ENCODE peak calls at places on chromosomes 13 and 19, in eight cellular contexts. B is CD8-positive, alpha-beta memory T cell; R is neuronal stem cell; Q is fibroblast of mammary gland; W is fibroblast of villous mesenchyme; N is kidney epithelial cell; U is lower lobe of right lung; J is GM12865. G is an unnamed sample.

GRCh38 chr13:44899967-44900366 is 89.3 kb downstream of the NUFIP1 start:
- DNase-seq in B (no peak), R (no peak), Q (no peak), W (no peak), N (no peak), U (no peak), J (no peak), G (no peak)

GRCh38 chr13:72851678-72852014 is 69.7 kb downstream of the PIBF1 start:
- DNase-seq in B (no peak), R (no peak), Q (no peak), W (no peak), N (no peak), U (no peak), J (no peak), G (no peak)

GRCh38 chr13:37984357-37984756 is 114.8 kb upstream of the TRPC4 start:
- DNase-seq in B (no peak), R (no peak), Q (peak; percentile 0), W (no peak), N (no peak), U (no peak), J (no peak), G (no peak)

GRCh38 chr13:42602910-42603309 is 29.0 kb downstream of the TNFSF11 start:
- DNase-seq in B (no peak), R (no peak), Q (no peak), W (no peak), N (no peak), U (no peak), J (peak; percentile 68), G (no peak)

GRCh38 chr13:111322916-111323331 is 2.5 kb downstream of the TEX29 start:
- DNase-seq in B (no peak), R (no peak), Q (no peak), W (no peak), N (no peak), U (no peak), J (no peak), G (no peak)

GRCh38 chr13:44013666-44014291 is 134.1 kb downstream of the LACC1 start:
- DNase-seq in B (no peak), R (no peak), Q (peak; percentile 63), W (peak; percentile 72), N (peak; percentile 98), U (no peak), J (no peak), G (no peak)

GRCh38 chr13:99086869-99087129 is 108.9 kb upstream of the DOCK9 start:
- DNase-seq in B (peak; percentile 30), R (peak; percentile 31), Q (peak; percentile 15), W (no peak), N (no peak), U (peak; percentile 69), J (no peak), G (no peak)

GRCh38 chr19:4120531-4120930 is 3.4 kb downstream of the MAP2K2 start:
- DNase-seq in B (no peak), R (no peak), Q (peak; percentile 89), W (peak; percentile 57), N (no peak), U (no peak), J (no peak), G (no peak)

GRCh38 chr13:29496241-29496712 is 99.2 kb downstream of the SLC7A1 start:
- DNase-seq in B (no peak), R (no peak), Q (no peak), W (no peak), N (no peak), U (no peak), J (peak; percentile 31), G (peak; percentile 36)

GRCh38 chr13:69296130-69296529 is 811.5 kb upstream of the ATXN8OS start:
- DNase-seq in B (no peak), R (no peak), Q (no peak), W (no peak), N (no peak), U (no peak), J (no peak), G (no peak)

GRCh38 chr13:59345316-59345715 is 818.4 kb downstream of the DIAPH3 start:
- DNase-seq in B (no peak), R (no peak), Q (no peak), W (no peak), N (no peak), U (no peak), J (no peak), G (no peak)

GRCh38 chr19:40365613-40366401 is 17.3 kb downstream of the PLD3 start:
- DNase-seq in B (peak; percentile 10), R (peak; percentile 87), Q (peak; percentile 28), W (peak; percentile 73), N (no peak), U (peak; percentile 83), J (peak; percentile 64), G (peak; percentile 30)
- H3K4me3 ChIP-seq in B (no peak overlapping the region), R (peak overlapping the region; percentile 73), Q (peak overlapping the region; percentile 46), W (peak overlapping the region; percentile 54), N (peak overlapping the region; percentile 54), U (peak overlapping the region; percentile 49), J (peak overlapping the region; percentile 13), G (peak overlapping the region; percentile 54)

GRCh38 chr19:49336482-49337266 is 1.5 kb downstream of the CD37 start:
- DNase-seq in B (no peak), R (no peak), Q (no peak), W (no peak), N (no peak), U (no peak), J (no peak), G (no peak)
- H3K4me3 ChIP-seq in B (peak overlapping the region; percentile 79), R (no peak overlapping the region), Q (no peak overlapping the region), W (no peak overlapping the region), N (no peak overlapping the region), U (peak overlapping the region; percentile 44), J (peak overlapping the region; percentile 84), G (no peak overlapping the region)

GRCh38 chr19:55550321-55550650 is 4.9 kb upstream of the SBK3 start:
- DNase-seq in B (no peak), R (peak; percentile 59), Q (no peak), W (no peak), N (no peak), U (no peak), J (no peak), G (no peak)
- H3K4me3 ChIP-seq in B (no peak overlapping the region), R (peak overlapping the region; percentile 53), Q (no peak overlapping the region), W (no peak overlapping the region), N (no peak overlapping the region), U (no peak overlapping the region), J (no peak overlapping the region), G (no peak overlapping the region)

GRCh38 chr19:42249149-42249750 is 5.7 kb downstream of the ERF start:
- DNase-seq in B (no peak), R (no peak), Q (no peak), W (no peak), N (no peak), U (no peak), J (no peak), G (no peak)

GRCh38 chr19:42249769-42250168 is 5.2 kb downstream of the ERF start:
- DNase-seq in B (no peak), R (no peak), Q (no peak), W (no peak), N (no peak), U (no peak), J (no peak), G (no peak)

GRCh38 chr19:42251572-42251990 is 3.3 kb downstream of the ERF start:
- DNase-seq in B (no peak), R (no peak), Q (no peak), W (no peak), N (no peak), U (no peak), J (no peak), G (no peak)

GRCh38 chr19:42250666-42251531 is 4.0 kb downstream of the ERF start:
- DNase-seq in B (no peak), R (no peak), Q (peak; percentile 66), W (peak; percentile 52), N (no peak), U (peak; percentile 50), J (no peak), G (no peak)

GRCh38 chr19:42250249-42250665 is 4.7 kb downstream of the ERF start:
- DNase-seq in B (no peak), R (no peak), Q (no peak), W (no peak), N (no peak), U (no peak), J (no peak), G (peak; percentile 80)
- H3K4me3 ChIP-seq in B (no peak overlapping the region), R (no peak overlapping the region), Q (no peak overlapping the region), W (no peak overlapping the region), N (no peak overlapping the region), U (peak overlapping the region; percentile 21), J (no peak overlapping the region), G (peak overlapping the region; percentile 24)

DNA sequence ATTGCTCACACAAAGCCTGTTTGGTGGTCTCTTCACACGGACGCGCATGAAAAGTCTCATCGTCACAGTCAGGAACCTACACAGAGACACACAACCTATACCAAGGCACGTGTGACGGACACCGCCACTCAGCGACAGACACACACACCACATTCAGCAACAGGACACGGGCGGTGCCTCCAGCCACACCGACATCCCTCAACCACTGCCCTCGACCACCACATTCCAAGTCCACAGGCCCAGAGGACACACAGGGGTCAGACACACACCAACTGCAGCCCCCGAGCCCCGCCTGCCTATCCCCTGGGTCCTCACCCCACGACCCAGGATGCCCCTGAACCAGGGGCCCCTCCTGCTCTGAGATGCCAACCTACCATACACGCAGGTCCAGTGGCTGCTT is 20.6 kb downstream of the MEIS3 start:
- DNase-seq in B (no peak), R (no peak), Q (no peak), W (no peak), N (no peak), U (no peak), J (no peak), G (no peak)
- H3K4me3 ChIP-seq in B (no peak overlapping the region), R (no peak overlapping the region), Q (no peak overlapping the region), W (no peak overlapping the region), N (no peak overlapping the region), U (no peak overlapping the region), J (no peak overlapping the region), G (no peak overlapping the region)

DNA sequence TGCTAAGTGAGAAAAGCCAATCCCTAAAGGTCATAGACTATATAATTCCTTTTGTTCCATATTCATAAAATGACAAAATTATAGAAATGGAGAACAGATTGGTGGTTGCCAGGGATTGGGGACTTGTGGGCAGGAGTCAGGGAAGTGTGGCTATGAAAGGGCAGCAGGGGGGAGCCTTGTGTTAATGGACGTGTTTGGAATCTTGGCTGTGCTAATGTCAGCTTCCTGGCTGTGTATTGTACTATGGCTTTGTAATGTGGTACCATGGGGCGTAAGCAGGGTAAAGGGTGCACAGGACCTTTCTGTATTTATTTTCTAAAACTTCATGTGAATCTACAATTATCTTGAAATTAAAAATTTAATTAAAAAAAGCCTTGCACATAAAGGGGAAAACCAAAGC is 248.5 kb downstream of the UQCRFS1 start:
- DNase-seq in B (no peak), R (no peak), Q (no peak), W (no peak), N (no peak), U (no peak), J (no peak), G (no peak)
- H3K4me3 ChIP-seq in B (no peak overlapping the region), R (no peak overlapping the region), Q (no peak overlapping the region), W (no peak overlapping the region), N (no peak overlapping the region), U (no peak overlapping the region), J (no peak overlapping the region), G (no peak overlapping the region)

GRCh38 chr19:55642153-55643002 is 1.1 kb upstream of the ZNF581 start:
- DNase-seq in B (no peak), R (no peak), Q (no peak), W (peak; percentile 31), N (no peak), U (peak; percentile 65), J (peak; percentile 49), G (no peak)
- H3K4me3 ChIP-seq in B (peak overlapping the region; percentile 95), R (peak overlapping the region; percentile 94), Q (peak overlapping the region; percentile 77), W (peak overlapping the region; percentile 72), N (peak overlapping the region; percentile 68), U (peak overlapping the region; percentile 82), J (peak overlapping the region; percentile 92), G (peak overlapping the region; percentile 66)